ENCODE peak calls at places on chromosome 19, in four cellular contexts. One of them, this sample, is unnamed.

GRCh38 chr19:1262687-1263123 is 6.4 kb upstream of the CIRBP start:
- DNase-seq in NCI-H748 treated with DMSO at 0.1 percent for 48 hours: no peak
- DNase-seq in hepatic stellate cell: no peak
- DNase-seq in T-helper 1 cell: no peak
- DNase-seq in this sample: peak; percentile 76

GRCh38 chr19:18879579-18880373 is 16.2 kb downstream of the CERS1 start:
- DNase-seq in hepatic stellate cell: no peak
- DNase-seq in T-helper 1 cell: peak; percentile 11
- DNase-seq in NCI-H748 treated with DMSO at 0.1 percent for 48 hours: no peak
- DNase-seq in this sample: peak; percentile 52

GRCh38 chr19:35717665-35718344 is at the start of gene KMT2B:
- DNase-seq in NCI-H748 treated with DMSO at 0.1 percent for 48 hours: peak; percentile 92
- DNase-seq in T-helper 1 cell: no peak
- DNase-seq in hepatic stellate cell: peak; percentile 97
- DNase-seq in this sample: peak; percentile 98

GRCh38 chr19:39415111-39416046 is 2.9 kb downstream of the PLEKHG2 start:
- DNase-seq in hepatic stellate cell: no peak
- DNase-seq in T-helper 1 cell: no peak
- DNase-seq in NCI-H748 treated with DMSO at 0.1 percent for 48 hours: no peak
- DNase-seq in this sample: no peak

GRCh38 chr19:42284066-42284501 is 15.0 kb downstream of the CIC start:
- DNase-seq in NCI-H748 treated with DMSO at 0.1 percent for 48 hours: peak; percentile 66
- DNase-seq in hepatic stellate cell: peak; percentile 92
- DNase-seq in T-helper 1 cell: peak; percentile 76
- DNase-seq in this sample: peak; percentile 87

GRCh38 chr19:40601061-40601973 is at the start of gene LTBP4:
- DNase-seq in NCI-H748 treated with DMSO at 0.1 percent for 48 hours: peak; percentile 20
- DNase-seq in T-helper 1 cell: no peak
- DNase-seq in hepatic stellate cell: peak; percentile 57
- DNase-seq in this sample: peak; percentile 55

GRCh38 chr19:38666662-38667448 is 19.4 kb downstream of the ACTN4 start:
- DNase-seq in hepatic stellate cell: peak; percentile 59
- DNase-seq in T-helper 1 cell: no peak
- DNase-seq in NCI-H748 treated with DMSO at 0.1 percent for 48 hours: no peak
- DNase-seq in this sample: peak; percentile 91

GRCh38 chr19:10112895-10113591 is 1.6 kb downstream of the P2RY11 start:
- DNase-seq in NCI-H748 treated with DMSO at 0.1 percent for 48 hours: no peak
- DNase-seq in hepatic stellate cell: no peak
- DNase-seq in T-helper 1 cell: peak; percentile 61
- DNase-seq in this sample: peak; percentile 79

GRCh38 chr19:10643968-10644290 is 10.2 kb upstream of the ILF3 start:
- DNase-seq in T-helper 1 cell: no peak
- DNase-seq in NCI-H748 treated with DMSO at 0.1 percent for 48 hours: no peak
- DNase-seq in hepatic stellate cell: no peak
- DNase-seq in this sample: no peak

GRCh38 chr19:31272707-31273106 is 76.5 kb downstream of the TSHZ3 start:
- DNase-seq in NCI-H748 treated with DMSO at 0.1 percent for 48 hours: no peak
- DNase-seq in hepatic stellate cell: no peak
- DNase-seq in T-helper 1 cell: no peak
- DNase-seq in this sample: no peak

GRCh38 chr19:46402725-46403124 is 10.6 kb downstream of the CCDC8 start:
- DNase-seq in NCI-H748 treated with DMSO at 0.1 percent for 48 hours: no peak
- DNase-seq in T-helper 1 cell: no peak
- DNase-seq in hepatic stellate cell: no peak
- DNase-seq in this sample: no peak

GRCh38 chr19:1857648-1858326 is 5.6 kb downstream of the KLF16 start:
- DNase-seq in hepatic stellate cell: no peak
- DNase-seq in NCI-H748 treated with DMSO at 0.1 percent for 48 hours: no peak
- DNase-seq in T-helper 1 cell: no peak
- DNase-seq in this sample: no peak

GRCh38 chr19:31491246-31491645 is 142.0 kb upstream of the TSHZ3 start:
- DNase-seq in hepatic stellate cell: no peak
- DNase-seq in T-helper 1 cell: no peak
- DNase-seq in NCI-H748 treated with DMSO at 0.1 percent for 48 hours: no peak
- DNase-seq in this sample: no peak

GRCh38 chr19:51094696-51095279 is 12.1 kb upstream of the KLK14 start:
- DNase-seq in T-helper 1 cell: peak; percentile 18
- DNase-seq in NCI-H748 treated with DMSO at 0.1 percent for 48 hours: no peak
- DNase-seq in hepatic stellate cell: peak; percentile 51
- DNase-seq in this sample: no peak

GRCh38 chr19:6059396-6059947 is 50.8 kb downstream of the RFX2 start:
- DNase-seq in T-helper 1 cell: no peak
- DNase-seq in hepatic stellate cell: no peak
- DNase-seq in NCI-H748 treated with DMSO at 0.1 percent for 48 hours: no peak
- DNase-seq in this sample: no peak

GRCh38 chr19:44401108-44401786 is at the start of gene ZNF285:
- DNase-seq in hepatic stellate cell: peak; percentile 96
- DNase-seq in NCI-H748 treated with DMSO at 0.1 percent for 48 hours: no peak
- DNase-seq in T-helper 1 cell: peak; percentile 39
- DNase-seq in this sample: peak; percentile 92

GRCh38 chr19:3269972-3270667 is 45.7 kb downstream of the CELF5 start:
- DNase-seq in T-helper 1 cell: no peak
- DNase-seq in hepatic stellate cell: no peak
- DNase-seq in NCI-H748 treated with DMSO at 0.1 percent for 48 hours: no peak
- DNase-seq in this sample: no peak

GRCh38 chr19:14073925-14074838 is 1.6 kb downstream of the MISP3 start:
- DNase-seq in hepatic stellate cell: no peak
- DNase-seq in NCI-H748 treated with DMSO at 0.1 percent for 48 hours: peak; percentile 28
- DNase-seq in T-helper 1 cell: no peak
- DNase-seq in this sample: peak; percentile 52

GRCh38 chr19:21084343-21084742 is 2.3 kb downstream of the ZNF714 start:
- DNase-seq in NCI-H748 treated with DMSO at 0.1 percent for 48 hours: no peak
- DNase-seq in T-helper 1 cell: no peak
- DNase-seq in hepatic stellate cell: no peak
- DNase-seq in this sample: no peak

GRCh38 chr19:30076101-30076551 is 134.1 kb downstream of the URI1 start:
- DNase-seq in NCI-H748 treated with DMSO at 0.1 percent for 48 hours: no peak
- DNase-seq in T-helper 1 cell: no peak
- DNase-seq in hepatic stellate cell: no peak
- DNase-seq in this sample: no peak

GRCh38 chr19:532578-533484 is 1.3 kb downstream of the CDC34 start:
- DNase-seq in NCI-H748 treated with DMSO at 0.1 percent for 48 hours: peak; percentile 5
- DNase-seq in T-helper 1 cell: peak; percentile 38
- DNase-seq in hepatic stellate cell: peak; percentile 83
- DNase-seq in this sample: peak; percentile 59

GRCh38 chr19:12800873-12801465 is 631 bp downstream of the PRDX2 start:
- DNase-seq in T-helper 1 cell: no peak
- DNase-seq in hepatic stellate cell: no peak
- DNase-seq in NCI-H748 treated with DMSO at 0.1 percent for 48 hours: no peak
- DNase-seq in this sample: peak; percentile 25

GRCh38 chr19:50450369-50451222 is 17.9 kb downstream of the MYBPC2 start:
- DNase-seq in T-helper 1 cell: no peak
- DNase-seq in NCI-H748 treated with DMSO at 0.1 percent for 48 hours: no peak
- DNase-seq in hepatic stellate cell: no peak
- DNase-seq in this sample: no peak

GRCh38 chr19:1901940-1902404 is 3.2 kb upstream of the ADAT3 start:
- DNase-seq in T-helper 1 cell: no peak
- DNase-seq in hepatic stellate cell: no peak
- DNase-seq in NCI-H748 treated with DMSO at 0.1 percent for 48 hours: no peak
- DNase-seq in this sample: no peak

GRCh38 chr19:45097776-45098520 is 5.0 kb downstream of the PPP1R37 start:
- DNase-seq in hepatic stellate cell: peak; percentile 99
- DNase-seq in NCI-H748 treated with DMSO at 0.1 percent for 48 hours: no peak
- DNase-seq in T-helper 1 cell: no peak
- DNase-seq in this sample: peak; percentile 94

GRCh38 chr19:21934593-21934992 is 76.2 kb downstream of the ZNF208 start:
- DNase-seq in NCI-H748 treated with DMSO at 0.1 percent for 48 hours: no peak
- DNase-seq in hepatic stellate cell: no peak
- DNase-seq in T-helper 1 cell: no peak
- DNase-seq in this sample: no peak

GRCh38 chr19:29618434-29618833 is 12.4 kb downstream of the POP4 start:
- DNase-seq in hepatic stellate cell: no peak
- DNase-seq in T-helper 1 cell: no peak
- DNase-seq in NCI-H748 treated with DMSO at 0.1 percent for 48 hours: no peak
- DNase-seq in this sample: no peak

GRCh38 chr19:20279516-20279915 is 112.5 kb downstream of the ZNF486 start:
- DNase-seq in hepatic stellate cell: no peak
- DNase-seq in T-helper 1 cell: no peak
- DNase-seq in NCI-H748 treated with DMSO at 0.1 percent for 48 hours: no peak
- DNase-seq in this sample: no peak

GRCh38 chr19:39676004-39676403 is 20.3 kb downstream of the LGALS16 start:
- DNase-seq in NCI-H748 treated with DMSO at 0.1 percent for 48 hours: no peak
- DNase-seq in hepatic stellate cell: no peak
- DNase-seq in T-helper 1 cell: no peak
- DNase-seq in this sample: peak; percentile 5

GRCh38 chr19:51122112-51122981 is 2.4 kb upstream of the SIGLEC9 start:
- DNase-seq in NCI-H748 treated with DMSO at 0.1 percent for 48 hours: no peak
- DNase-seq in hepatic stellate cell: no peak
- DNase-seq in T-helper 1 cell: no peak
- DNase-seq in this sample: no peak

GRCh38 chr19:15640294-15640903 is at the start of gene CYP4F3:
- DNase-seq in T-helper 1 cell: no peak
- DNase-seq in hepatic stellate cell: no peak
- DNase-seq in NCI-H748 treated with DMSO at 0.1 percent for 48 hours: no peak
- DNase-seq in this sample: peak; percentile 53

GRCh38 chr19:44653977-44654784 is 10.5 kb downstream of the PVR start:
- DNase-seq in NCI-H748 treated with DMSO at 0.1 percent for 48 hours: no peak
- DNase-seq in T-helper 1 cell: peak; percentile 67
- DNase-seq in hepatic stellate cell: peak; percentile 43
- DNase-seq in this sample: peak; percentile 43

GRCh38 chr19:10420444-10421239 is at the start of gene PDE4A:
- DNase-seq in T-helper 1 cell: no peak
- DNase-seq in hepatic stellate cell: peak; percentile 59
- DNase-seq in NCI-H748 treated with DMSO at 0.1 percent for 48 hours: no peak
- DNase-seq in this sample: peak; percentile 80

GRCh38 chr19:38265213-38265861 is 964 bp downstream of the SPINT2 start:
- DNase-seq in T-helper 1 cell: no peak
- DNase-seq in NCI-H748 treated with DMSO at 0.1 percent for 48 hours: no peak
- DNase-seq in hepatic stellate cell: no peak
- DNase-seq in this sample: no peak

GRCh38 chr19:991174-991931 is 7.2 kb downstream of the WDR18 start:
- DNase-seq in NCI-H748 treated with DMSO at 0.1 percent for 48 hours: no peak
- DNase-seq in T-helper 1 cell: peak; percentile 62
- DNase-seq in hepatic stellate cell: no peak
- DNase-seq in this sample: peak; percentile 33

GRCh38 chr19:47284324-47284899 is 9.7 kb downstream of the INAFM1 start:
- DNase-seq in T-helper 1 cell: peak; percentile 59
- DNase-seq in hepatic stellate cell: no peak
- DNase-seq in NCI-H748 treated with DMSO at 0.1 percent for 48 hours: peak; percentile 70
- DNase-seq in this sample: no peak